ENCODE peak calls at places on chromosomes 6 and 20, in six cellular contexts. A, N, M, H, P and F are unnamed samples.

GRCh38 chr6:75204959-75205775 is 686 bp downstream of the COL12A1 start:
- DNase-seq in A (peak), N (no peak), M (peak), H (peak), P (no peak), F (peak)

GRCh38 chr20:8255945-8256632 is 124.0 kb downstream of the PLCB1 start:
- DNase-seq in A (no peak), N (no peak), M (peak), H (peak), P (no peak), F (peak)

GRCh38 chr6:80767808-80768207 is 661.3 kb downstream of the BCKDHB start:
- DNase-seq in A (peak), N (no peak), M (peak), H (peak), P (no peak), F (peak)

GRCh38 chr6:28254340-28254618 is 2.2 kb upstream of the ZKSCAN4 start:
- DNase-seq in A (no peak), N (no peak), M (peak), H (no peak), P (no peak), F (no peak)

GRCh38 chr6:153167026-153167891 is 36.2 kb upstream of the RGS17 start:
- DNase-seq in A (peak), N (peak), M (peak), H (peak), P (no peak), F (peak)

GRCh38 chr20:32870489-32870888 is 11.8 kb downstream of the EFCAB8 start:
- DNase-seq in A (no peak), N (no peak), M (no peak), H (no peak), P (no peak), F (no peak)

GRCh38 chr20:31740208-31740607 is 1.1 kb downstream of the TPX2 start:
- DNase-seq in A (peak), N (no peak), M (peak), H (peak), P (no peak), F (peak)

GRCh38 chr6:93792751-93793150 is 373.4 kb upstream of the EPHA7 start:
- DNase-seq in A (peak), N (no peak), M (peak), H (peak), P (no peak), F (no peak)

GRCh38 chr6:138146544-138146943 is 15.2 kb upstream of the ARFGEF3 start:
- DNase-seq in A (no peak), N (no peak), M (no peak), H (no peak), P (no peak), F (no peak)

GRCh38 chr20:63696628-63697356 is at the start of gene TNFRSF6B:
- DNase-seq in A (no peak), N (no peak), M (no peak), H (no peak), P (no peak), F (no peak)

GRCh38 chr20:7155282-7155681 is 387.8 kb downstream of the BMP2 start:
- DNase-seq in A (no peak), N (peak), M (no peak), H (no peak), P (no peak), F (no peak)

GRCh38 chr20:54452277-54452676 is 23.1 kb upstream of the DOK5 start:
- DNase-seq in A (no peak), N (no peak), M (no peak), H (no peak), P (no peak), F (no peak)

GRCh38 chr6:43834528-43835145 is 64.6 kb downstream of the VEGFA start:
- DNase-seq in A (no peak), N (no peak), M (no peak), H (no peak), P (no peak), F (no peak)

GRCh38 chr20:46573788-46574581 is 23.5 kb upstream of the OCSTAMP start:
- DNase-seq in A (no peak), N (no peak), M (no peak), H (no peak), P (no peak), F (no peak)